ENCODE peak calls at places on chromosomes 12 and 14, in five cellular contexts. H is gastrocnemius medialis; Z is heart left ventricle; C is CD4-positive, CD25-positive, alpha-beta regulatory T cell; K is adrenal gland. F is an unnamed sample.

GRCh38 chr12:111758120-111758561 is 8.6 kb upstream of the ALDH2 start:
- DNase-seq in H (no peak), Z (peak; percentile 76), C (no peak), K (no peak), F (no peak)

GRCh38 chr14:30330452-30330851 is 228.5 kb upstream of the G2E3 start:
- DNase-seq in H (no peak), Z (no peak), C (no peak), K (no peak), F (no peak)

GRCh38 chr12:57614178-57614947 is 3.1 kb downstream of the ARHGEF25 start:
- DNase-seq in H (no peak), Z (peak; percentile 67), C (no peak), K (no peak), F (no peak)

GRCh38 chr14:61320806-61321384 is 484 bp upstream of the PRKCH start:
- DNase-seq in H (no peak), Z (no peak), C (no peak), K (no peak), F (no peak)

GRCh38 chr12:5562581-5562980 is 130.7 kb downstream of the NTF3 start:
- DNase-seq in H (no peak), Z (no peak), C (no peak), K (no peak), F (no peak)

GRCh38 chr14:58138065-58138718 is 13.8 kb downstream of the ARMH4 start:
- DNase-seq in H (no peak), Z (no peak), C (no peak), K (no peak), F (no peak)

GRCh38 chr14:72892879-72893635 is 844 bp downstream of the DPF3 start:
- DNase-seq in H (no peak), Z (peak; percentile 69), C (peak; percentile 16), K (peak; percentile 24), F (no peak)

GRCh38 chr14:51582437-51582836 is 69.3 kb upstream of the FRMD6 start:
- DNase-seq in H (no peak), Z (no peak), C (no peak), K (no peak), F (no peak)

GRCh38 chr14:51873221-51873893 is 12.9 kb downstream of the GNG2 start:
- DNase-seq in H (no peak), Z (no peak), C (peak; percentile 33), K (peak; percentile 29), F (no peak)

GRCh38 chr12:3520711-3521110 is 29.7 kb downstream of the PRMT8 start:
- DNase-seq in H (no peak), Z (no peak), C (no peak), K (no peak), F (no peak)

GRCh38 chr12:52438305-52439301 is 4.4 kb upstream of the KRT75 start:
- DNase-seq in H (no peak), Z (no peak), C (no peak), K (no peak), F (no peak)

GRCh38 chr12:63805704-63806672 is 26.3 kb downstream of the RXYLT1 start:
- DNase-seq in H (no peak), Z (no peak), C (no peak), K (no peak), F (no peak)

GRCh38 chr14:74257988-74258704 is 18.9 kb downstream of the VSX2 start:
- DNase-seq in H (no peak), Z (no peak), C (no peak), K (no peak), F (no peak)

GRCh38 chr12:95351745-95352144 is 122.2 kb upstream of the METAP2 start:
- DNase-seq in H (no peak), Z (no peak), C (no peak), K (peak; percentile 25), F (no peak)

GRCh38 chr12:5076761-5077160 is 33.1 kb downstream of the KCNA5 start:
- DNase-seq in H (no peak), Z (no peak), C (no peak), K (no peak), F (peak; percentile 13)

GRCh38 chr14:104792101-104792884 is 3.3 kb downstream of the AKT1 start:
- DNase-seq in H (no peak), Z (peak; percentile 81), C (no peak), K (peak; percentile 90), F (no peak)

GRCh38 chr14:104794099-104794498 is 1.4 kb downstream of the AKT1 start:
- DNase-seq in H (no peak), Z (no peak), C (no peak), K (peak; percentile 73), F (no peak)

GRCh38 chr14:104791425-104791824 is 4.1 kb downstream of the AKT1 start:
- DNase-seq in H (no peak), Z (no peak), C (no peak), K (no peak), F (no peak)

GRCh38 chr14:104793703-104793959 is 1.9 kb downstream of the AKT1 start:
- DNase-seq in H (no peak), Z (no peak), C (no peak), K (no peak), F (no peak)

DNA sequence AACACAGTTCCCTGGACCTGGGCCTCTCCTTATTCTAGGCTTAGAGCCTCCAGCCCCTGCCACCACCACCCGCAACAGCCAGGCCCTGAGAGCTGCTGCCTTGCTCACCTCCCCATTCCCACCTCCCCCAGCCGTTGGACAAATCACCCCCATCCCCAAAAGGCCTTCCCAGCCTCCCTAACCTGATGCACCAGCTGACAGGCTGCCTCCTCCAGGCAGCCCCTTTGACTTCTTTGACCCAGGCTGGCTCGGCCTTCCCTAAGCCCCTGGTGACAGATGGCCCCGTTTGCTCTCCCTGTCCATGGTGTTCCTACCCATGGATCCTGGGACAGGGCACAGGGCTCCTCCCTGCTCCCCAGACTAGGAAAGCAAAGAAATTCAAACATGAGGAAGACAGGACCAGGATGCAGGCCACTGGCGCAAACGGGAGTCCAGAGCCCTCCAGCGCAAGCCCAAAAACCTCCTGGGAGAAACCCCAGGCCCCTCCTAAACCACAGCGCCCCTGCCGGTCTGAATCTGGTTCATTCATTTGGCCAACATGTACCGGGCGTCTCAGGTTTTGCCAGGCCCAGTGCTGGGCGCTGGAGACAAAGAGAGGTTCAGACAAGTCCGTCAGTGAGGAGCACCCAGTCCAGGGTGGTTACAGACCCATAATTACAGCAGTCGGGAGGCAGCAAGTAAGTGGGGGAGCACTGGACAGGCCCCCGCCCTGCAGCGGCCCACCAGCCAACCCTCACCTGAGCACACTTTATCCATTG is 2.4 kb downstream of the AKT1 start:
- DNase-seq in H (no peak), Z (no peak), C (no peak), K (no peak), F (no peak)
- H3K27ac ChIP-seq in H (no peak overlapping the region), Z (no peak overlapping the region), C (no peak overlapping the region), K (peak overlapping the region; percentile 58), F (peak overlapping the region; percentile 37)

GRCh38 chr12:34119366-34119765 is 97.1 kb downstream of the ALG10 start:
- DNase-seq in H (no peak), Z (no peak), C (no peak), K (no peak), F (no peak)
- H3K9me3 ChIP-seq in H (no peaks in the 10 kb centered on the region), Z (no peaks in the 10 kb centered on the region), C (no peaks in the 10 kb centered on the region), K (no peaks in the 10 kb centered on the region), F (no peaks in the 10 kb centered on the region)

GRCh38 chr14:104867371-104868059 is 2.4 kb downstream of the CEP170B start:
- DNase-seq in H (no peak), Z (peak; percentile 52), C (no peak), K (no peak), F (no peak)

GRCh38 chr14:104864267-104865068 is 600 bp upstream of the CEP170B start:
- DNase-seq in H (no peak), Z (no peak), C (no peak), K (peak; percentile 51), F (no peak)

GRCh38 chr14:104866451-104867370 is 1.6 kb downstream of the CEP170B start:
- DNase-seq in H (no peak), Z (peak; percentile 46), C (no peak), K (no peak), F (no peak)

GRCh38 chr14:104865069-104865630 is at the start of gene CEP170B:
- DNase-seq in H (no peak), Z (no peak), C (peak; percentile 27), K (no peak), F (no peak)

DNA sequence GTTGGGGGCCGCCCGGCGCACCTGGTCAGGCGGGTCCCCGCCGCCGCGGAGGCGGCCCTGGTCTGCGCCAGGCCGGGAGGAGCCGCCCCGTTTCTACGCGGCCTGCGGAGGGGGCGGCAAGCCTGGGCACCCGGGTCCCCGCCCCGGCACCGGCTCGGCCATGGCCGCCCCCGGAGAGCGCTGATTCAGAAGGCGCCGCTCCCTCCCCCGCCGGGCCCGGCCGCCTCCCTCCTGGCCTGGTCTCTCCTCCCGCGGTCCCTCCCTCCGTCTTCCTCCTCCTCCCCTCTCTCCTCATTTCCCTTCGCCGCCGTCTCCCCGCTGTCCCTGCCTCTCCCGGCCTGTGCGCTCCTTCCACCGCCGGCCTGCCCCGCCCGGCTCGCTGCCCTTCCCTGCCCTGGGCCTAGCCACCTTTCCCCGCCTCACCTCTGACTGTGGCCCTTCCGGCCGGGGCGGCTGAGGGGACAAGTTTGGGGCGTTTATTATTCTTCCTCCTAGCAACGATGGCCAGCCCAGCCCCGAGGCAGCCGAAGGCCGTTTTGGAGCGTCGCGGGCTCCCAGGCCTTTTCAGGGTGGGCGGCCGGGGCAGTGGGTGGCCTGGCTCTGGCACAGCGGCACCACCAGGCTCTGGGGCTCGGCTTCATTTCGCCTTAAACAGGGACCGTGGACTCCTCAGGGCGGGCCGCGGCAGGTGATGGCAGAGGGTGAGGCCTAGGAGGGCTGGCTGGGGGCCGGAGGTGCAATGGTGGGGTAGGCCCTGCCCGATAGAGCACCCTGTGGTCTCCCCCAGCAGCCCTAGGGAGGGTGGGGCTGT is 768 bp downstream of the CEP170B start:
- DNase-seq in H (no peak), Z (no peak), C (no peak), K (peak; percentile 73), F (no peak)
- H3K4me3 ChIP-seq in H (peak overlapping the region; percentile 65), Z (peak overlapping the region; percentile 81), C (no peak overlapping the region), K (peak overlapping the region; percentile 94), F (peak overlapping the region; percentile 97)

GRCh38 chr12:30047499-30048262 is 263.9 kb upstream of the TMTC1 start:
- DNase-seq in H (no peak), Z (no peak), C (no peak), K (no peak), F (no peak)

GRCh38 chr12:30044206-30044605 is 260.5 kb upstream of the TMTC1 start:
- DNase-seq in H (no peak), Z (no peak), C (no peak), K (no peak), F (no peak)

GRCh38 chr12:30043151-30043550 is 259.4 kb upstream of the TMTC1 start:
- DNase-seq in H (no peak), Z (no peak), C (no peak), K (no peak), F (no peak)

GRCh38 chr12:30046376-30046775 is 262.6 kb upstream of the TMTC1 start:
- DNase-seq in H (no peak), Z (no peak), C (no peak), K (no peak), F (no peak)

DNA sequence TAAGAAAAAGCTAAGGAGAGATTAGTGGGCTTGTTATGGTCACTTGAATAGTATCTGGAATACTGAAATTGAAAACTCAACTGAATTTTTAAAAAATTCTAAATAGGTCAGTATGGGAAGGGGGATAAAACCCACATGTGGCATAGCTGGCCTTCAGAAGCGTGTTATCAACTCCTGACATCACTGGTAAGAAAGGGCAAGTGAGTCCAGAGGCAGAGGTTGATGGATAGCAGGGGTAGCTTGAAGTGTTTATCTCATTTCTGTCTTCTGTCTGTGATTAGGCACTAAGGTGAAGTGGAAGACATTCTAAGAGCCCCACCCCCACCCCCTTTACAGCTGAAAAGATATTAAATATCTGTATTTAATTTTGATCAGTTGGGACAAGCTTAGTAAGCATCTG is 261.4 kb upstream of the TMTC1 start:
- DNase-seq in H (no peak), Z (no peak), C (no peak), K (no peak), F (no peak)
- H3K27ac ChIP-seq in H (no peak overlapping the region), Z (no peak overlapping the region), C (no peak overlapping the region), K (no peak overlapping the region), F (no peak overlapping the region)

GRCh38 chr12:133124674-133125073 is 5.4 kb downstream of the ZNF891 start:
- DNase-seq in H (no peak), Z (no peak), C (no peak), K (no peak), F (no peak)

GRCh38 chr12:133120385-133121191 is 9.5 kb downstream of the ZNF891 start:
- DNase-seq in H (no peak), Z (no peak), C (no peak), K (no peak), F (no peak)
- H3K9me3 ChIP-seq in H (peaks cover 51% of the 10 kb centered on the region), Z (peaks cover 100% of the 10 kb centered on the region), C (peaks cover 93% of the 10 kb centered on the region), K (peaks cover 97% of the 10 kb centered on the region), F (peaks cover 98% of the 10 kb centered on the region)